ENCODE peak calls at places on chromosome 22, in nine cellular contexts. I is NCI-H1092; Q is activated CD4-positive, alpha-beta T cell treated with anti-CD3 and anti-CD28 coated beads, Interleukin-2, amount 50 U/mL, for 1 hour; W is NAMALWA; K is pancreas; S is Calu3; V is left ventricle myocardium inferior; X is COR-L47; E is HuH-7.5. C is an unnamed sample.

GRCh38 chr22:48249721-48250268 is 1487.3 kb downstream of the TBC1D22A start:
- DNase-seq in Q (no peak), W (no peak), X (no peak), S (no peak), I (no peak), V (no peak), K (no peak), E (no peak), C (no peak)

GRCh38 chr22:37778370-37779009 is 29.2 kb upstream of the GCAT start:
- DNase-seq in I (no peak), K (no peak), Q (no peak), S (no peak), E (no peak), W (no peak), V (no peak), X (no peak), C (no peak)

GRCh38 chr22:46105494-46106278 is 44.6 kb upstream of the PPARA start:
- DNase-seq in I (no peak), V (peak), E (peak), S (peak), X (no peak), Q (no peak), W (no peak), K (peak), C (no peak)

GRCh38 chr22:27799334-27800249 is 2.0 kb downstream of the MN1 start:
- DNase-seq in X (no peak), K (no peak), Q (no peak), E (no peak), W (no peak), V (peak), S (no peak), I (no peak), C (no peak)

GRCh38 chr22:27461470-27461869 is 340.1 kb downstream of the MN1 start:
- DNase-seq in K (no peak), X (no peak), S (peak), E (no peak), W (no peak), V (no peak), I (no peak), Q (no peak), C (no peak)

GRCh38 chr22:12601870-12602779 is 2925.9 kb upstream of the OR11H1 start:
- DNase-seq in X (no peak), S (no peak), E (no peak), Q (no peak), I (no peak), V (peak), W (no peak), K (peak), C (no peak)

GRCh38 chr22:42437488-42438292 is 5.5 kb upstream of the NFAM1 start:
- DNase-seq in S (peak), K (peak), Q (peak), I (peak), X (peak), E (peak), W (peak), V (peak), C (peak)

GRCh38 chr22:19689408-19689807 is 24.9 kb upstream of the SEPTIN5 start:
- DNase-seq in X (no peak), E (no peak), I (no peak), V (no peak), W (no peak), K (no peak), S (no peak), Q (no peak), C (no peak)

GRCh38 chr22:40008726-40009125 is 14.0 kb downstream of the FAM83F start:
- DNase-seq in I (no peak), E (no peak), V (no peak), X (no peak), K (no peak), W (no peak), Q (no peak), S (no peak), C (no peak)

GRCh38 chr22:48968201-48968959 is 859.3 kb downstream of the BRD1 start:
- DNase-seq in S (no peak), K (no peak), W (no peak), X (peak), E (no peak), I (no peak), V (peak), Q (no peak), C (no peak)

GRCh38 chr22:19800761-19801244 is 40.2 kb downstream of the TBX1 start:
- DNase-seq in E (peak), S (peak), W (no peak), I (no peak), X (no peak), K (no peak), Q (no peak), V (no peak), C (no peak)

GRCh38 chr22:19880786-19881569 is 26.3 kb upstream of the GNB1L start:
- DNase-seq in K (no peak), I (no peak), Q (no peak), V (peak), E (peak), W (no peak), X (no peak), S (peak), C (no peak)

GRCh38 chr22:33117821-33118220 is 59.6 kb upstream of the SYN3 start:
- DNase-seq in Q (no peak), X (no peak), S (no peak), V (no peak), K (no peak), W (no peak), I (no peak), E (no peak), C (no peak)

GRCh38 chr22:49423125-49423650 is 404.5 kb downstream of the BRD1 start:
- DNase-seq in K (no peak), I (no peak), X (no peak), Q (no peak), E (no peak), S (no peak), V (no peak), W (no peak), C (no peak)